ENCODE peak calls at places on chromosome 6, in four cellular contexts. One of them, this sample, is unnamed. For H3K4me1, the result is how much of the 10 kb centered on the place peaks cover.

GRCh38 chr6:146905313-146905712 is 298.9 kb upstream of the STXBP5 start:
- DNase-seq in body of pancreas: peak
- DNase-seq in pancreas: peak
- DNase-seq in GM12878: no peak
- DNase-seq in this sample: peak

GRCh38 chr6:107124934-107125348 is 9.6 kb upstream of the BEND3 start:
- DNase-seq in body of pancreas: no peak
- DNase-seq in pancreas: no peak
- DNase-seq in GM12878: peak
- DNase-seq in this sample: no peak

GRCh38 chr6:159939591-159940016 is 29.3 kb upstream of the IGF2R start:
- DNase-seq in body of pancreas: peak
- DNase-seq in pancreas: peak
- DNase-seq in GM12878: no peak
- DNase-seq in this sample: peak

GRCh38 chr6:70797625-70798024 is 129.9 kb downstream of the SMAP1 start:
- DNase-seq in body of pancreas: no peak
- DNase-seq in pancreas: no peak
- DNase-seq in GM12878: peak
- DNase-seq in this sample: no peak

GRCh38 chr6:99282479-99283062 is 66.9 kb downstream of the FAXC start:
- DNase-seq in body of pancreas: no peak
- DNase-seq in pancreas: no peak
- DNase-seq in GM12878: no peak
- DNase-seq in this sample: no peak

GRCh38 chr6:111687652-111688051 is 82.0 kb upstream of the TRAF3IP2 start:
- DNase-seq in body of pancreas: no peak
- DNase-seq in pancreas: no peak
- DNase-seq in GM12878: no peak
- DNase-seq in this sample: no peak

GRCh38 chr6:43277643-43278523 is 20.2 kb upstream of the SLC22A7 start:
- DNase-seq in body of pancreas: no peak
- DNase-seq in pancreas: no peak
- DNase-seq in GM12878: no peak
- DNase-seq in this sample: peak

GRCh38 chr6:11918021-11918738 is 93.9 kb upstream of the HIVEP1 start:
- DNase-seq in body of pancreas: no peak
- DNase-seq in pancreas: no peak
- DNase-seq in GM12878: no peak
- DNase-seq in this sample: no peak

GRCh38 chr6:38715016-38715809 is at the start of gene DNAH8:
- DNase-seq in body of pancreas: no peak
- DNase-seq in pancreas: no peak
- DNase-seq in GM12878: no peak
- DNase-seq in this sample: no peak

GRCh38 chr6:130796313-130796905 is 30.8 kb upstream of the SMLR1 start:
- DNase-seq in body of pancreas: no peak
- DNase-seq in pancreas: no peak
- DNase-seq in GM12878: no peak
- DNase-seq in this sample: peak

GRCh38 chr6:104613416-104614001 is 246.2 kb downstream of the HACE1 start:
- DNase-seq in body of pancreas: no peak
- DNase-seq in pancreas: no peak
- DNase-seq in GM12878: no peak
- DNase-seq in this sample: no peak

GRCh38 chr6:31083742-31084354 is 28.5 kb downstream of the C6orf15 start:
- DNase-seq in body of pancreas: peak
- DNase-seq in pancreas: peak
- DNase-seq in GM12878: no peak
- DNase-seq in this sample: peak

GRCh38 chr6:113405326-113406050 is 451.7 kb upstream of the MARCKS start:
- DNase-seq in body of pancreas: no peak
- DNase-seq in pancreas: no peak
- DNase-seq in GM12878: no peak
- DNase-seq in this sample: no peak

GRCh38 chr6:164570791-164571190 is 738.6 kb downstream of the C6orf118 start:
- DNase-seq in body of pancreas: no peak
- DNase-seq in pancreas: no peak
- DNase-seq in GM12878: no peak
- DNase-seq in this sample: no peak

GRCh38 chr6:25257686-25258348 is 21.4 kb upstream of the CARMIL1 start:
- DNase-seq in body of pancreas: no peak
- DNase-seq in pancreas: no peak
- DNase-seq in GM12878: no peak
- DNase-seq in this sample: peak

GRCh38 chr6:117906454-117906904 is 585 bp upstream of the SLC35F1 start:
- DNase-seq in body of pancreas: no peak
- DNase-seq in pancreas: no peak
- DNase-seq in GM12878: peak
- DNase-seq in this sample: no peak

GRCh38 chr6:76866091-76866490 is 597.2 kb downstream of the HTR1B start:
- DNase-seq in body of pancreas: no peak
- DNase-seq in pancreas: no peak
- DNase-seq in GM12878: no peak
- DNase-seq in this sample: no peak

GRCh38 chr6:36627801-36628246 is 33.7 kb downstream of the SRSF3 start:
- DNase-seq in body of pancreas: peak
- DNase-seq in pancreas: no peak
- DNase-seq in GM12878: no peak
- DNase-seq in this sample: peak

GRCh38 chr6:139430897-139431601 is 56.6 kb upstream of the CITED2 start:
- DNase-seq in body of pancreas: no peak
- DNase-seq in pancreas: no peak
- DNase-seq in GM12878: no peak
- DNase-seq in this sample: no peak

GRCh38 chr6:1291381-1291780 is 20.5 kb upstream of the FOXQ1 start:
- DNase-seq in body of pancreas: no peak
- DNase-seq in pancreas: no peak
- DNase-seq in GM12878: no peak
- DNase-seq in this sample: no peak

GRCh38 chr6:116557863-116558262 is 4.3 kb downstream of the CALHM4 start:
- DNase-seq in body of pancreas: peak
- DNase-seq in pancreas: no peak
- DNase-seq in GM12878: no peak
- DNase-seq in this sample: peak

GRCh38 chr6:142184332-142184731 is 37.3 kb downstream of the VTA1 start:
- DNase-seq in body of pancreas: no peak
- DNase-seq in pancreas: no peak
- DNase-seq in GM12878: no peak
- DNase-seq in this sample: no peak

GRCh38 chr6:85015396-85015990 is 251.1 kb upstream of the TBX18 start:
- DNase-seq in body of pancreas: peak
- DNase-seq in pancreas: peak
- DNase-seq in GM12878: no peak
- DNase-seq in this sample: peak

GRCh38 chr6:150235218-150235617 is 92.4 kb downstream of the PPP1R14C start:
- DNase-seq in body of pancreas: no peak
- DNase-seq in pancreas: no peak
- DNase-seq in GM12878: no peak
- DNase-seq in this sample: no peak

GRCh38 chr6:74114428-74114827 is 418.4 kb downstream of the CD109 start:
- DNase-seq in body of pancreas: no peak
- DNase-seq in pancreas: no peak
- DNase-seq in GM12878: no peak
- DNase-seq in this sample: no peak

GRCh38 chr6:132399376-132400074 is 1.8 kb downstream of the MOXD1 start:
- DNase-seq in body of pancreas: no peak
- DNase-seq in pancreas: no peak
- DNase-seq in GM12878: no peak
- DNase-seq in this sample: no peak

GRCh38 chr6:126112171-126112632 is 125.9 kb downstream of the TRMT11 start:
- DNase-seq in body of pancreas: no peak
- DNase-seq in pancreas: peak
- DNase-seq in GM12878: no peak
- DNase-seq in this sample: no peak

GRCh38 chr6:7502743-7503142 is 38.7 kb upstream of the DSP start:
- DNase-seq in body of pancreas: no peak
- DNase-seq in pancreas: no peak
- DNase-seq in GM12878: no peak
- DNase-seq in this sample: no peak

GRCh38 chr6:75892384-75892783 is 143.3 kb downstream of the MYO6 start:
- DNase-seq in body of pancreas: no peak
- DNase-seq in pancreas: no peak
- DNase-seq in GM12878: no peak
- DNase-seq in this sample: no peak

DNA sequence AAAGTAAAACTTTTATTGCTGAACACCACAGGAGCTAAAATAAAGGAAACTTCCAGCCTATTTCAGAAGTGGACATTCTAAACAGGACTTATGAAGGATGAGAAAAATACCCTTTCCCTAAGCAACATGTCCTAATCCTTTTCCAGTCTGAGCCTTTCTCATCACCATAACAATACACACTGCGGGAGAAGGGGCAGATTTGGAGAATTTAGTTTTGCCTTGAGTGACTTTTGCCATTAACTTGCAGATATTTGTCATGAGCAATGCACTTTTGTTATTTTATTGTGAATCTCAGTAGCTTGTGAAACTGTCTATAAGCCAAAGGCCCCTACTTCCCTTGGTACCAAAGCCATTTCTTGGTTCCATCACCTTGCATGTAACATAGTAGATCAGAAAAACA is 53.0 kb upstream of the OLIG3 start:
- DNase-seq in body of pancreas: no peak
- DNase-seq in pancreas: no peak
- DNase-seq in GM12878: no peak
- DNase-seq in this sample: no peak
- H3K4me3 ChIP-seq in body of pancreas: no peak
- H3K4me3 ChIP-seq in pancreas: no peak
- H3K4me3 ChIP-seq in GM12878: no peak
- H3K4me3 ChIP-seq in this sample: no peak

GRCh38 chr6:16767765-16768514 is 6.7 kb upstream of the ATXN1 start:
- DNase-seq in body of pancreas: no peak
- DNase-seq in pancreas: no peak
- DNase-seq in GM12878: no peak
- DNase-seq in this sample: no peak
- H3K4me1 ChIP-seq in body of pancreas: under half
- H3K4me1 ChIP-seq in pancreas: under half
- H3K4me1 ChIP-seq in GM12878: under half
- H3K4me1 ChIP-seq in this sample: under half

GRCh38 chr6:54094837-54095236 is 16.4 kb upstream of the MLIP start:
- DNase-seq in body of pancreas: no peak
- DNase-seq in pancreas: no peak
- DNase-seq in GM12878: no peak
- DNase-seq in this sample: no peak

GRCh38 chr6:54098450-54099044 is 12.7 kb upstream of the MLIP start:
- DNase-seq in body of pancreas: no peak
- DNase-seq in pancreas: no peak
- DNase-seq in GM12878: no peak
- DNase-seq in this sample: no peak

GRCh38 chr6:54097753-54098152 is 13.5 kb upstream of the MLIP start:
- DNase-seq in body of pancreas: no peak
- DNase-seq in pancreas: no peak
- DNase-seq in GM12878: no peak
- DNase-seq in this sample: no peak

GRCh38 chr6:54095740-54096139 is 15.5 kb upstream of the MLIP start:
- DNase-seq in body of pancreas: no peak
- DNase-seq in pancreas: no peak
- DNase-seq in GM12878: no peak
- DNase-seq in this sample: no peak

GRCh38 chr6:54096811-54097210 is 14.4 kb upstream of the MLIP start:
- DNase-seq in body of pancreas: no peak
- DNase-seq in pancreas: no peak
- DNase-seq in GM12878: no peak
- DNase-seq in this sample: no peak
- H3K27ac ChIP-seq in body of pancreas: no peak
- H3K27ac ChIP-seq in pancreas: no peak
- H3K27ac ChIP-seq in GM12878: no peak
- H3K27ac ChIP-seq in this sample: no peak

GRCh38 chr6:169789944-169790927 is 38.8 kb downstream of the ERMARD start:
- DNase-seq in body of pancreas: peak
- DNase-seq in pancreas: peak
- DNase-seq in GM12878: no peak
- DNase-seq in this sample: peak
- H3K4me3 ChIP-seq in body of pancreas: no peak
- H3K4me3 ChIP-seq in pancreas: no peak
- H3K4me3 ChIP-seq in GM12878: peak
- H3K4me3 ChIP-seq in this sample: peak

GRCh38 chr6:166419717-166420116 is 37.0 kb upstream of the MPC1 start:
- DNase-seq in body of pancreas: no peak
- DNase-seq in pancreas: no peak
- DNase-seq in GM12878: no peak
- DNase-seq in this sample: no peak
- H3K4me1 ChIP-seq in body of pancreas: under half
- H3K4me1 ChIP-seq in pancreas: under half
- H3K4me1 ChIP-seq in GM12878: under half
- H3K4me1 ChIP-seq in this sample: under half

This sample was measured in right cardiac atrium.